ENCODE peak calls at places on chromosomes 11 and 22, in ten cellular contexts. One of them, this sample, is unnamed.

GRCh38 chr11:116502641-116503061 is 270.1 kb downstream of the BUD13 start:
- DNase-seq in H1: no peak
- DNase-seq in endothelial cell of umbilical vein: no peak
- DNase-seq in HCT116: no peak
- DNase-seq in GM12892: no peak
- DNase-seq in sigmoid colon: no peak
- DNase-seq in GM23338: no peak
- DNase-seq in Panc1: no peak
- DNase-seq in GM12891: no peak
- DNase-seq in SK-N-SH: no peak
- DNase-seq in this sample: no peak

GRCh38 chr11:88402784-88403183 is 65.2 kb upstream of the CTSC start:
- DNase-seq in HCT116: no peak
- DNase-seq in endothelial cell of umbilical vein: no peak
- DNase-seq in sigmoid colon: no peak
- DNase-seq in GM12891: no peak
- DNase-seq in H1: no peak
- DNase-seq in GM12892: no peak
- DNase-seq in GM23338: no peak
- DNase-seq in Panc1: no peak
- DNase-seq in SK-N-SH: no peak
- DNase-seq in this sample: no peak

GRCh38 chr11:121886005-121886739 is 229.8 kb downstream of the BLID start:
- DNase-seq in H1: no peak
- DNase-seq in sigmoid colon: peak; percentile 84
- DNase-seq in GM23338: no peak
- DNase-seq in endothelial cell of umbilical vein: peak; percentile 23
- DNase-seq in GM12892: no peak
- DNase-seq in HCT116: no peak
- DNase-seq in SK-N-SH: no peak
- DNase-seq in GM12891: no peak
- DNase-seq in Panc1: no peak
- DNase-seq in this sample: no peak

GRCh38 chr11:84322211-84322610 is 1036.0 kb upstream of the CCDC90B start:
- DNase-seq in GM12891: no peak
- DNase-seq in sigmoid colon: no peak
- DNase-seq in endothelial cell of umbilical vein: no peak
- DNase-seq in H1: no peak
- DNase-seq in GM12892: no peak
- DNase-seq in HCT116: no peak
- DNase-seq in GM23338: no peak
- DNase-seq in Panc1: no peak
- DNase-seq in SK-N-SH: no peak
- DNase-seq in this sample: no peak

GRCh38 chr11:119479685-119480275 is 56.8 kb upstream of the THY1 start:
- DNase-seq in H1: no peak
- DNase-seq in GM12892: no peak
- DNase-seq in GM12891: no peak
- DNase-seq in GM23338: peak; percentile 89
- DNase-seq in HCT116: no peak
- DNase-seq in Panc1: no peak
- DNase-seq in SK-N-SH: no peak
- DNase-seq in endothelial cell of umbilical vein: peak; percentile 17
- DNase-seq in sigmoid colon: no peak
- DNase-seq in this sample: peak; percentile 36

GRCh38 chr11:73331138-73331916 is 23.3 kb downstream of the ARHGEF17 start:
- DNase-seq in GM12891: no peak
- DNase-seq in GM12892: no peak
- DNase-seq in Panc1: no peak
- DNase-seq in HCT116: no peak
- DNase-seq in sigmoid colon: no peak
- DNase-seq in endothelial cell of umbilical vein: no peak
- DNase-seq in H1: no peak
- DNase-seq in SK-N-SH: peak; percentile 67
- DNase-seq in GM23338: peak; percentile 95
- DNase-seq in this sample: no peak

GRCh38 chr22:39641660-39642059 is 71.1 kb downstream of the CACNA1I start:
- DNase-seq in GM12892: no peak
- DNase-seq in GM12891: no peak
- DNase-seq in H1: no peak
- DNase-seq in SK-N-SH: no peak
- DNase-seq in endothelial cell of umbilical vein: no peak
- DNase-seq in sigmoid colon: no peak
- DNase-seq in HCT116: no peak
- DNase-seq in Panc1: no peak
- DNase-seq in GM23338: no peak
- DNase-seq in this sample: no peak

GRCh38 chr11:45051621-45052020 is 94.8 kb upstream of the PRDM11 start:
- DNase-seq in GM12891: no peak
- DNase-seq in H1: no peak
- DNase-seq in endothelial cell of umbilical vein: no peak
- DNase-seq in HCT116: no peak
- DNase-seq in GM12892: no peak
- DNase-seq in Panc1: no peak
- DNase-seq in GM23338: no peak
- DNase-seq in SK-N-SH: no peak
- DNase-seq in sigmoid colon: no peak
- DNase-seq in this sample: no peak

GRCh38 chr11:133953999-133954398 is 2.8 kb downstream of the IGSF9B start:
- DNase-seq in endothelial cell of umbilical vein: no peak
- DNase-seq in H1: no peak
- DNase-seq in Panc1: no peak
- DNase-seq in SK-N-SH: no peak
- DNase-seq in HCT116: no peak
- DNase-seq in GM12891: no peak
- DNase-seq in GM12892: no peak
- DNase-seq in GM23338: no peak
- DNase-seq in sigmoid colon: no peak
- DNase-seq in this sample: no peak

GRCh38 chr11:133957926-133958325 is 1.2 kb upstream of the IGSF9B start:
- DNase-seq in GM12891: no peak
- DNase-seq in sigmoid colon: no peak
- DNase-seq in SK-N-SH: no peak
- DNase-seq in GM23338: peak; percentile 35
- DNase-seq in H1: no peak
- DNase-seq in Panc1: no peak
- DNase-seq in GM12892: no peak
- DNase-seq in HCT116: no peak
- DNase-seq in endothelial cell of umbilical vein: no peak
- DNase-seq in this sample: no peak

GRCh38 chr11:133955091-133955846 is 1.5 kb downstream of the IGSF9B start:
- DNase-seq in GM12892: no peak
- DNase-seq in GM23338: peak; percentile 62
- DNase-seq in Panc1: no peak
- DNase-seq in GM12891: no peak
- DNase-seq in SK-N-SH: peak; percentile 81
- DNase-seq in endothelial cell of umbilical vein: no peak
- DNase-seq in HCT116: no peak
- DNase-seq in sigmoid colon: peak; percentile 96
- DNase-seq in H1: no peak
- DNase-seq in this sample: no peak

GRCh38 chr11:133955945-133956421 is 785 bp downstream of the IGSF9B start:
- DNase-seq in GM12891: no peak
- DNase-seq in HCT116: no peak
- DNase-seq in H1: no peak
- DNase-seq in SK-N-SH: peak; percentile 71
- DNase-seq in GM12892: no peak
- DNase-seq in GM23338: peak; percentile 50
- DNase-seq in Panc1: no peak
- DNase-seq in endothelial cell of umbilical vein: no peak
- DNase-seq in sigmoid colon: no peak
- DNase-seq in this sample: no peak

DNA sequence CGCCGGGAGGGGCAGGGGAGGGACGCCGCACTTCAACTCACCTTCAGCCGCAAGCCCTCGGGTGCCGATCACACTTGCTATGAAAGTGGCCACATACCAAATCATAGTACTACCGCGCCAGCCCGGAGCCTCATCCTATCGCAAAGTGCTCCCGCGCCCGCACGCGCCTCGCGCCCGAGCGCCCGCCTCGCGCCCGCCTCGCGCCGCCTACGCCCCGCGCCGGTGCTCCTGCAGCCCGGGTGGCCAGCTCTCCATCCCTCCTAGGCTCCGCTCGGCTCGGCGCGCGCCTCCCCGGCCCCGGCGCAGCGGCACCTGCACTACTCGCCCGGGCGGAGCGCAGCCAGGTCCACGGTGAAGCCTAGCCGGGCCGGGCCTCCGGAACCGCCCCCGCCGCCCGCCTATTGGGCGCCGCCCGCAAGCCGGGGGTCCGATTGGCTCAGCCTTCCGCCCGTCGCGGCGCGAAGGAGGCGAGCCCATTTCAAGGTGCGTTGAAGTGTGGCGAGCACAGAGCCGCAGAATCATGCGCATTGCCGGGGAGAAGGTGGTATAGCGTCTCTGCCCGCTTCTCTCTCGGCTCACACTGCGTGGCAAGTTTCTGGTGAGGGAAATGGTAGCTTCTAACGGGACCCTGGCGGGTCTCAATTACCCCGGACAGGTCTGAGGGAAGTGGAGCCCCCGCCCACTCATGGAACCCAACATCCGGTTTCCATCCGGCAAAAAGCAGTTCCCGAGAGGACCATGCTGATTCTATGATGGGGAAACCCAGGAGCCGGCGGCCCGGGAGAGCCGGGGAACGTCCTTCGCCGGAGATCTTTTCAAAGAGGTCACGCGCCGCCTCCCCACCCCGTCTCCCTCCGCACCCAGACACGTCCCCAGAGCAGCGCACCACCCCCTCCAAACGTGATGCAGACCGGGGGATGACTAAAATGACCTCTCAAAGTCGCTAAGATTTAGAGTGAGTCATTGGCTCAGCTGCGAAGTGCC is at the start of gene IGSF9B:
- DNase-seq in GM23338: peak; percentile 94
- DNase-seq in HCT116: peak; percentile 67
- DNase-seq in SK-N-SH: peak; percentile 98
- DNase-seq in endothelial cell of umbilical vein: peak; percentile 73
- DNase-seq in GM12891: peak; percentile 100
- DNase-seq in Panc1: peak; percentile 17
- DNase-seq in H1: peak; percentile 47
- DNase-seq in sigmoid colon: peak; percentile 94
- DNase-seq in GM12892: peak; percentile 100
- DNase-seq in this sample: peak; percentile 82
- TF ChIP-seq POLR2AphosphoS5 in GM23338: peak; percentile 76
- TF ChIP-seq POLR2AphosphoS5 in HCT116: peak; percentile 75
- TF ChIP-seq POLR2AphosphoS5 in SK-N-SH: no peak
- TF ChIP-seq POLR2AphosphoS5 in endothelial cell of umbilical vein: no peak
- TF ChIP-seq POLR2AphosphoS5 in GM12891: no peak
- TF ChIP-seq POLR2AphosphoS5 in Panc1: no peak
- TF ChIP-seq POLR2AphosphoS5 in H1: peak; percentile 40
- TF ChIP-seq POLR2AphosphoS5 in sigmoid colon: peak; percentile 68
- TF ChIP-seq POLR2AphosphoS5 in GM12892: no peak
- TF ChIP-seq POLR2AphosphoS5 in this sample: no peak

GRCh38 chr22:41847300-41847699 is 14.4 kb downstream of the SREBF2 start:
- DNase-seq in H1: no peak
- DNase-seq in Panc1: no peak
- DNase-seq in SK-N-SH: no peak
- DNase-seq in GM12892: no peak
- DNase-seq in endothelial cell of umbilical vein: no peak
- DNase-seq in GM23338: no peak
- DNase-seq in sigmoid colon: no peak
- DNase-seq in GM12891: no peak
- DNase-seq in HCT116: no peak
- DNase-seq in this sample: no peak

GRCh38 chr22:41844036-41844435 is 11.1 kb downstream of the SREBF2 start:
- DNase-seq in GM12891: no peak
- DNase-seq in H1: no peak
- DNase-seq in Panc1: no peak
- DNase-seq in GM12892: no peak
- DNase-seq in SK-N-SH: no peak
- DNase-seq in HCT116: no peak
- DNase-seq in sigmoid colon: no peak
- DNase-seq in endothelial cell of umbilical vein: no peak
- DNase-seq in GM23338: no peak
- DNase-seq in this sample: no peak

GRCh38 chr22:41846268-41847002 is 13.5 kb downstream of the SREBF2 start:
- DNase-seq in H1: no peak
- DNase-seq in Panc1: no peak
- DNase-seq in GM23338: peak; percentile 36
- DNase-seq in endothelial cell of umbilical vein: peak; percentile 25
- DNase-seq in SK-N-SH: no peak
- DNase-seq in HCT116: no peak
- DNase-seq in GM12891: no peak
- DNase-seq in sigmoid colon: no peak
- DNase-seq in GM12892: no peak
- DNase-seq in this sample: no peak

GRCh38 chr22:41844513-41844912 is 11.6 kb downstream of the SREBF2 start:
- DNase-seq in GM23338: no peak
- DNase-seq in Panc1: no peak
- DNase-seq in sigmoid colon: no peak
- DNase-seq in HCT116: no peak
- DNase-seq in endothelial cell of umbilical vein: no peak
- DNase-seq in GM12891: no peak
- DNase-seq in GM12892: no peak
- DNase-seq in H1: no peak
- DNase-seq in SK-N-SH: no peak
- DNase-seq in this sample: peak; percentile 70

GRCh38 chr22:41845380-41846267 is 12.7 kb downstream of the SREBF2 start:
- DNase-seq in SK-N-SH: no peak
- DNase-seq in HCT116: no peak
- DNase-seq in GM12892: no peak
- DNase-seq in sigmoid colon: no peak
- DNase-seq in GM12891: no peak
- DNase-seq in GM23338: no peak
- DNase-seq in Panc1: no peak
- DNase-seq in H1: no peak
- DNase-seq in endothelial cell of umbilical vein: no peak
- DNase-seq in this sample: no peak
- TF ChIP-seq POLR2AphosphoS5 in SK-N-SH: no peak
- TF ChIP-seq POLR2AphosphoS5 in HCT116: no peak
- TF ChIP-seq POLR2AphosphoS5 in GM12892: no peak
- TF ChIP-seq POLR2AphosphoS5 in sigmoid colon: no peak
- TF ChIP-seq POLR2AphosphoS5 in GM12891: no peak
- TF ChIP-seq POLR2AphosphoS5 in GM23338: no peak
- TF ChIP-seq POLR2AphosphoS5 in Panc1: no peak
- TF ChIP-seq POLR2AphosphoS5 in H1: no peak
- TF ChIP-seq POLR2AphosphoS5 in endothelial cell of umbilical vein: no peak
- TF ChIP-seq POLR2AphosphoS5 in this sample: no peak

DNA sequence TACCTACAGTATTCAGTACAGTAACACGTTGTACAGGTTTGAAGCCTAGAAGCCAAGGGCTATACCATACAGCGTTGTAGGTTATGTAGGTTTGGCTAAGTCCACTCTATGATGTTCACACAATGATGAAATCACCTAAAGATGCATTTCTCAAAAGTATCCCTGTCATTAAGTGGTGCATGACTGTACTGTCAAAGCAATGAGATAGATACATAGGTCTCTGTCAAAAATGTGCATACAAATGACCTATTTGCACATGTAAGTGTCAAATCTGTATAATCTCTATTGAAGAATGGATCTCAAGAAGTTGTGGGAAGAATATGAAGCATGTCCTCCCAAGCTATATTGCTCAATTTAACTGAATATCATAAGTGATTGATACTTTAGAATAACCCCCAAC is 11.9 kb upstream of the DDI1 start:
- DNase-seq in sigmoid colon: no peak
- DNase-seq in GM12891: no peak
- DNase-seq in GM23338: no peak
- DNase-seq in endothelial cell of umbilical vein: no peak
- DNase-seq in SK-N-SH: no peak
- DNase-seq in Panc1: no peak
- DNase-seq in GM12892: no peak
- DNase-seq in H1: no peak
- DNase-seq in HCT116: no peak
- DNase-seq in this sample: no peak
- TF ChIP-seq POLR2AphosphoS5 in sigmoid colon: no peak
- TF ChIP-seq POLR2AphosphoS5 in GM12891: no peak
- TF ChIP-seq POLR2AphosphoS5 in GM23338: no peak
- TF ChIP-seq POLR2AphosphoS5 in endothelial cell of umbilical vein: no peak
- TF ChIP-seq POLR2AphosphoS5 in SK-N-SH: no peak
- TF ChIP-seq POLR2AphosphoS5 in Panc1: no peak
- TF ChIP-seq POLR2AphosphoS5 in GM12892: no peak
- TF ChIP-seq POLR2AphosphoS5 in H1: no peak
- TF ChIP-seq POLR2AphosphoS5 in HCT116: no peak
- TF ChIP-seq POLR2AphosphoS5 in this sample: no peak

GRCh38 chr11:2589538-2589934 is 110.3 kb downstream of the KCNQ1OT1 start:
- DNase-seq in H1: no peak
- DNase-seq in sigmoid colon: no peak
- DNase-seq in GM12892: peak; percentile 13
- DNase-seq in GM23338: no peak
- DNase-seq in GM12891: peak; percentile 10
- DNase-seq in Panc1: no peak
- DNase-seq in endothelial cell of umbilical vein: no peak
- DNase-seq in SK-N-SH: peak; percentile 43
- DNase-seq in HCT116: no peak
- DNase-seq in this sample: no peak

GRCh38 chr11:2591805-2592204 is 108.0 kb downstream of the KCNQ1OT1 start:
- DNase-seq in GM23338: no peak
- DNase-seq in Panc1: no peak
- DNase-seq in GM12891: peak; percentile 5
- DNase-seq in SK-N-SH: peak; percentile 12
- DNase-seq in GM12892: peak; percentile 2
- DNase-seq in H1: no peak
- DNase-seq in HCT116: no peak
- DNase-seq in sigmoid colon: no peak
- DNase-seq in endothelial cell of umbilical vein: no peak
- DNase-seq in this sample: no peak

GRCh38 chr11:2590131-2590950 is 109.5 kb downstream of the KCNQ1OT1 start:
- DNase-seq in SK-N-SH: peak; percentile 12
- DNase-seq in GM12891: peak; percentile 4
- DNase-seq in Panc1: no peak
- DNase-seq in GM23338: no peak
- DNase-seq in sigmoid colon: no peak
- DNase-seq in endothelial cell of umbilical vein: no peak
- DNase-seq in H1: no peak
- DNase-seq in GM12892: peak; percentile 14
- DNase-seq in HCT116: no peak
- DNase-seq in this sample: no peak

GRCh38 chr11:2592559-2593392 is 107.0 kb downstream of the KCNQ1OT1 start:
- DNase-seq in GM12891: peak; percentile 8
- DNase-seq in H1: no peak
- DNase-seq in HCT116: no peak
- DNase-seq in Panc1: no peak
- DNase-seq in endothelial cell of umbilical vein: no peak
- DNase-seq in GM12892: peak; percentile 5
- DNase-seq in sigmoid colon: no peak
- DNase-seq in SK-N-SH: no peak
- DNase-seq in GM23338: no peak
- DNase-seq in this sample: peak; percentile 15

DNA sequence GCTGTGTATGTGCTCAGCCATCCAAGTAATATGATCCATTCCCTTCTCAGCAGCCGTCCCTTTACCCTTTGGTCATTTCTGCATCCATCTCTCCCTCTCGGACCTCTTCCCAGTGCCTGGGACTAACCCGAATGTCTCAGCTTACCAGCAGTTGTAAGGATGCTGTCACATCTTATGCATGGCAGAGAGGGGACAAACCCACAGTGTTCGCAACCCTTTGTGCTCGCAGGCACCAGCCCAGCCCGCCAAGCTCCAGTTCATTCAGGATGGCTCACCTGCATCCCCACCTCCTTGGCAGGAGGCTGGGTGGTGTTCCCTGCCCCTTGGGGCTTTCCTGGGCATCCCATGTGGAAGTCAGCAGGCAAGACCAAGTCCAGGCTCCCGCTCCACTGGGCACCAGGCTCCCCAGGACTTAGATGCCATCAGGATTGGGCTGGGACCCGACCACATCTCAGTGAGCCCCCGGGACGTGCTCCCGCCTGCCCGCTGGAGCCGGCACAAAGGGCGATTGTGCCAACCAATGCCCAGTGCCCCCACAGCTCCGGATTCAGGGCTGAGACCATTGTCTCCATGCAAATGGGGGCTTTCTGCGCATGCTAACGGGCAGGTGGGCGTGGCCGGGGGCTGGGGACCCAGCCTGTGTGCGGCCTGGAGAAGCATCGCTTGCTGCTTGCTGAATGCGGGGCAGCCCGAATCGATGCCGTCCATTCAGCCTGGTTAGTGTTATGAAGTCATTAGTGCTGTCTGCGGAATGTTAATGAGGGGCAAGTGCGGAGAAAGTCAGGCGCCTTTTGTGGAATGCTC is 108.6 kb downstream of the KCNQ1OT1 start:
- DNase-seq in Panc1: no peak
- DNase-seq in sigmoid colon: peak; percentile 50
- DNase-seq in GM12892: peak; percentile 6
- DNase-seq in GM23338: no peak
- DNase-seq in SK-N-SH: peak; percentile 14
- DNase-seq in endothelial cell of umbilical vein: no peak
- DNase-seq in H1: no peak
- DNase-seq in HCT116: no peak
- DNase-seq in GM12891: peak; percentile 2
- DNase-seq in this sample: no peak
- TF ChIP-seq POLR2AphosphoS5 in Panc1: no peak
- TF ChIP-seq POLR2AphosphoS5 in sigmoid colon: no peak
- TF ChIP-seq POLR2AphosphoS5 in GM12892: no peak
- TF ChIP-seq POLR2AphosphoS5 in GM23338: no peak
- TF ChIP-seq POLR2AphosphoS5 in SK-N-SH: no peak
- TF ChIP-seq POLR2AphosphoS5 in endothelial cell of umbilical vein: no peak
- TF ChIP-seq POLR2AphosphoS5 in H1: no peak
- TF ChIP-seq POLR2AphosphoS5 in HCT116: no peak
- TF ChIP-seq POLR2AphosphoS5 in GM12891: no peak
- TF ChIP-seq POLR2AphosphoS5 in this sample: no peak

This sample was measured in breast epithelium.